ENCODE peak calls at places on chromosomes 16 and 17, in seven cellular contexts. V, Q, E, A, W, F and C are unnamed samples.
A peak's percentile ranks its signal among the peaks of the same experiment; 100 is the strongest.

GRCh38 chr16:50548659-50549560 is 714 bp downstream of the NKD1 start:
- DNase-seq in V (no peak), Q (no peak), E (no peak), A (no peak), W (no peak), F (no peak), C (no peak)

GRCh38 chr16:51383909-51384308 is 232.8 kb upstream of the SALL1 start:
- DNase-seq in V (no peak), Q (no peak), E (no peak), A (no peak), W (no peak), F (no peak), C (no peak)

GRCh38 chr16:86975445-86975844 is 341.7 kb downstream of the C16orf95 start:
- DNase-seq in V (peak; percentile 40), Q (no peak), E (peak; percentile 95), A (no peak), W (no peak), F (no peak), C (no peak)

GRCh38 chr17:44269795-44270320 is 1.9 kb upstream of the SLC4A1 start:
- DNase-seq in V (no peak), Q (no peak), E (no peak), A (no peak), W (no peak), F (no peak), C (no peak)

GRCh38 chr16:67387479-67388079 is 5.7 kb downstream of the TPPP3 start:
- DNase-seq in V (no peak), Q (no peak), E (no peak), A (no peak), W (no peak), F (no peak), C (no peak)

GRCh38 chr17:80671039-80671822 is 126.6 kb downstream of the RPTOR start:
- DNase-seq in V (no peak), Q (no peak), E (no peak), A (no peak), W (no peak), F (no peak), C (no peak)

GRCh38 chr17:50261051-50261915 is 13.0 kb upstream of the TMEM92 start:
- DNase-seq in V (no peak), Q (no peak), E (no peak), A (no peak), W (no peak), F (no peak), C (no peak)

GRCh38 chr17:34177642-34178041 is 77.4 kb upstream of the CCL2 start:
- DNase-seq in V (peak; percentile 74), Q (no peak), E (peak; percentile 77), A (no peak), W (no peak), F (no peak), C (no peak)

GRCh38 chr17:39753514-39754160 is 15.9 kb downstream of the GRB7 start:
- DNase-seq in V (no peak), Q (no peak), E (peak; percentile 1), A (peak; percentile 82), W (peak; percentile 64), F (no peak), C (no peak)

GRCh38 chr16:70663524-70664324 is 17.4 kb downstream of the IL34 start:
- DNase-seq in V (no peak), Q (no peak), E (no peak), A (no peak), W (no peak), F (no peak), C (no peak)

GRCh38 chr17:6940186-6940649 is 55.6 kb upstream of the ALOX12 start:
- DNase-seq in V (no peak), Q (no peak), E (peak; percentile 51), A (no peak), W (no peak), F (no peak), C (no peak)

GRCh38 chr16:87945351-87946042 is 5.7 kb upstream of the BANP start:
- DNase-seq in V (no peak), Q (no peak), E (peak; percentile 87), A (no peak), W (peak; percentile 73), F (no peak), C (no peak)

GRCh38 chr17:59840329-59840907 is 52.3 kb downstream of the TUBD1 start:
- DNase-seq in V (no peak), Q (no peak), E (peak; percentile 32), A (no peak), W (no peak), F (no peak), C (no peak)

GRCh38 chr16:5027575-5028235 is 6.0 kb downstream of the NAGPA start:
- DNase-seq in V (no peak), Q (no peak), E (no peak), A (no peak), W (no peak), F (no peak), C (no peak)

GRCh38 chr17:40909351-40909750 is 24.3 kb upstream of the KRT20 start:
- DNase-seq in V (peak; percentile 98), Q (peak; percentile 19), E (peak; percentile 97), A (no peak), W (peak; percentile 52), F (peak; percentile 43), C (peak; percentile 79)

GRCh38 chr17:2067559-2067958 is 12.7 kb downstream of the HIC1 start:
- DNase-seq in V (no peak), Q (no peak), E (peak; percentile 84), A (no peak), W (no peak), F (no peak), C (no peak)

GRCh38 chr16:69243479-69243878 is 56.5 kb downstream of the SNTB2 start:
- DNase-seq in V (peak; percentile 48), Q (no peak), E (peak; percentile 55), A (no peak), W (no peak), F (no peak), C (no peak)

GRCh38 chr16:67951485-67951884 is 7.6 kb upstream of the LCAT start:
- DNase-seq in V (no peak), Q (no peak), E (no peak), A (no peak), W (peak; percentile 77), F (no peak), C (no peak)

GRCh38 chr16:610513-611381 is 20.0 kb upstream of the WFIKKN1 start:
- DNase-seq in V (no peak), Q (no peak), E (peak; percentile 63), A (no peak), W (no peak), F (peak; percentile 37), C (no peak)

GRCh38 chr16:71205482-71206131 is 24.9 kb downstream of the HYDIN start:
- DNase-seq in V (no peak), Q (no peak), E (no peak), A (no peak), W (peak; percentile 42), F (no peak), C (no peak)

GRCh38 chr16:68644715-68645493 is at the start of gene CDH3:
- DNase-seq in V (no peak), Q (no peak), E (no peak), A (no peak), W (no peak), F (no peak), C (peak; percentile 74)

GRCh38 chr17:19773534-19773933 is 25.4 kb upstream of the ALDH3A1 start:
- DNase-seq in V (no peak), Q (no peak), E (no peak), A (no peak), W (no peak), F (no peak), C (no peak)

GRCh38 chr17:31582151-31582907 is 190.9 kb downstream of the RAB11FIP4 start:
- DNase-seq in V (no peak), Q (no peak), E (no peak), A (no peak), W (peak; percentile 62), F (no peak), C (no peak)

GRCh38 chr17:30477758-30478115 is 529 bp downstream of the GOSR1 start:
- DNase-seq in V (peak; percentile 3), Q (no peak), E (peak; percentile 33), A (no peak), W (no peak), F (no peak), C (no peak)

GRCh38 chr16:83136924-83137323 is 510.2 kb downstream of the CDH13 start:
- DNase-seq in V (no peak), Q (no peak), E (no peak), A (no peak), W (no peak), F (no peak), C (no peak)

GRCh38 chr17:218711-219110 is 37.3 kb upstream of the DOC2B start:
- DNase-seq in V (no peak), Q (no peak), E (no peak), A (no peak), W (no peak), F (no peak), C (no peak)